ENCODE peak calls at places on chromosomes 6 and 20, in four cellular contexts. A is H9, M is GM23338, S is IMR-90. H is an unnamed sample.

GRCh38 chr20:911882-912600 is 4.1 kb downstream of the ANGPT4 start:
- DNase-seq in A (peak), M (peak), S (no peak), H (peak)

GRCh38 chr6:83884523-83884922 is 25.0 kb downstream of the CYB5R4 start:
- DNase-seq in A (no peak), M (peak), S (peak), H (peak)

GRCh38 chr6:41732601-41733348 is 2.6 kb downstream of the TFEB start:
- DNase-seq in A (no peak), M (peak), S (no peak), H (peak)

GRCh38 chr6:84773133-84773430 is 8.7 kb upstream of the TBX18 start:
- DNase-seq in A (no peak), M (peak), S (no peak), H (no peak)

GRCh38 chr20:38635721-38636285 is 34.2 kb downstream of the ARHGAP40 start:
- DNase-seq in A (no peak), M (no peak), S (peak), H (peak)

GRCh38 chr6:92779758-92780157 is 639.6 kb downstream of the EPHA7 start:
- DNase-seq in A (no peak), M (no peak), S (peak), H (no peak)

GRCh38 chr6:71119560-71119959 is 162.7 kb upstream of the B3GAT2 start:
- DNase-seq in A (no peak), M (no peak), S (no peak), H (no peak)

GRCh38 chr6:131173680-131174079 is 38.4 kb downstream of the AKAP7 start:
- DNase-seq in A (no peak), M (peak), S (peak), H (no peak)

GRCh38 chr20:50885781-50886180 is 45.5 kb downstream of the ADNP start:
- DNase-seq in A (no peak), M (no peak), S (no peak), H (no peak)

GRCh38 chr20:14986026-14986655 is 648.7 kb upstream of the FLRT3 start:
- DNase-seq in A (no peak), M (no peak), S (no peak), H (no peak)

GRCh38 chr6:168121308-168121665 is 42.3 kb upstream of the FRMD1 start:
- DNase-seq in A (peak), M (no peak), S (no peak), H (no peak)

GRCh38 chr20:62631336-62632317 is 10.7 kb upstream of the SLCO4A1 start:
- DNase-seq in A (no peak), M (no peak), S (no peak), H (no peak)

GRCh38 chr6:83352413-83352812 is 78.4 kb downstream of the ME1 start:
- DNase-seq in A (no peak), M (no peak), S (peak), H (no peak)

GRCh38 chr6:30647802-30648460 is 998 bp downstream of the C6orf136 start:
- DNase-seq in A (no peak), M (no peak), S (no peak), H (no peak)

GRCh38 chr6:143642403-143642802 is 35.4 kb upstream of the PHACTR2 start:
- DNase-seq in A (no peak), M (no peak), S (no peak), H (no peak)

GRCh38 chr20:7207186-7207585 is 439.7 kb downstream of the BMP2 start:
- DNase-seq in A (no peak), M (no peak), S (no peak), H (no peak)

GRCh38 chr6:156859686-156860085 is 82.5 kb downstream of the ARID1B start:
- DNase-seq in A (no peak), M (no peak), S (no peak), H (no peak)

GRCh38 chr6:6686748-6687601 is 98.5 kb downstream of the LY86 start:
- DNase-seq in A (peak), M (peak), S (no peak), H (peak)

GRCh38 chr6:13681305-13682061 is 30.2 kb downstream of the RANBP9 start:
- DNase-seq in A (no peak), M (no peak), S (no peak), H (no peak)

GRCh38 chr6:3808759-3809514 is 40.2 kb upstream of the FAM50B start:
- DNase-seq in A (no peak), M (no peak), S (peak), H (no peak)

GRCh38 chr6:149461670-149462069 is 23.1 kb downstream of the ZC3H12D start:
- DNase-seq in A (no peak), M (no peak), S (no peak), H (no peak)

GRCh38 chr6:46189726-46190125 is 18.9 kb upstream of the ENPP5 start:
- DNase-seq in A (no peak), M (no peak), S (no peak), H (no peak)

GRCh38 chr20:11261533-11262000 is 587.8 kb upstream of the JAG1 start:
- DNase-seq in A (no peak), M (no peak), S (peak), H (no peak)

GRCh38 chr6:133854633-133855598 is 34.0 kb upstream of the TCF21 start:
- DNase-seq in A (peak), M (peak), S (no peak), H (no peak)

GRCh38 chr6:111068116-111068897 is 19.0 kb upstream of the SLC16A10 start:
- DNase-seq in A (no peak), M (no peak), S (no peak), H (no peak)

GRCh38 chr6:145055567-145055966 is 679.8 kb downstream of the EPM2A start:
- DNase-seq in A (no peak), M (no peak), S (no peak), H (no peak)

GRCh38 chr6:7213416-7213815 is 99.6 kb downstream of the SSR1 start:
- DNase-seq in A (no peak), M (no peak), S (no peak), H (no peak)

GRCh38 chr20:52972190-52972937 is at the start of gene TSHZ2:
- DNase-seq in A (peak), M (no peak), S (peak), H (no peak)

GRCh38 chr6:81606965-81607381 is 145.5 kb downstream of the TENT5A start:
- DNase-seq in A (no peak), M (no peak), S (peak), H (no peak)

GRCh38 chr20:50870572-50871161 is 60.6 kb downstream of the ADNP start:
- DNase-seq in A (peak), M (peak), S (peak), H (no peak)

GRCh38 chr20:37915800-37916570 is 13.1 kb downstream of the VSTM2L start:
- DNase-seq in A (peak), M (peak), S (no peak), H (no peak)

GRCh38 chr20:454951-455350 is 7.4 kb downstream of the TBC1D20 start:
- DNase-seq in A (no peak), M (no peak), S (no peak), H (no peak)

GRCh38 chr20:62488470-62488869 is 12.7 kb upstream of the GATA5 start:
- DNase-seq in A (no peak), M (no peak), S (no peak), H (no peak)

GRCh38 chr6:44338228-44339122 is 4.0 kb upstream of the SPATS1 start:
- DNase-seq in A (peak), M (peak), S (peak), H (peak)

GRCh38 chr6:26172496-26172958 is 85.3 kb downstream of the HFE start:
- DNase-seq in A (no peak), M (peak), S (peak), H (peak)

GRCh38 chr6:170421921-170422320 is 115.4 kb downstream of the FAM120B start:
- DNase-seq in A (no peak), M (no peak), S (no peak), H (no peak)

GRCh38 chr20:58851221-58851968 is 693 bp upstream of the GNAS-AS1 start:
- DNase-seq in A (peak), M (peak), S (no peak), H (no peak)
- H3K4me2 ChIP-seq in A (peak), M (peak), S (peak), H (peak)

DNA sequence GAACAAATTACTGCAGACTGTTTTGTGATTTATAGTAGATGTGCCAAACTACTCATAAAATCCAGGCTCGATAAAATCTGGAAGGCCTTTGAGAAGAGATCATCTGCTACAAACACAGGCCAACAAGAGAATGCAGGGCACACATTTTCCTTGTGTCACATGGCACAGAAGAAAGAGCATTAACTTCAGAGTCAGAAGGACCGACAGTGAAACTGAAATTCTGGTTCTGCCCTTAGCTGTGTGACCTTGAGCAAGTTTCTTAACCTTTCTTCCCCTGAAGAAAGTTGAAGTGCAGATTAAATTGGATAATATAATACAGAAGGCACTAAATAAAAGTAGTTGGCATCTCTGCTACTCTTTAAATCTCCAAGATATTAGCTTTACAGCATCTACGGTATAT is 338.4 kb upstream of the IRAK1BP1 start:
- DNase-seq in A (no peak), M (no peak), S (no peak), H (no peak)
- H3K4me2 ChIP-seq in A (no peak), M (no peak), S (no peak), H (no peak)

GRCh38 chr20:21364413-21364812 is 32.9 kb downstream of the NKX2-4 start:
- DNase-seq in A (no peak), M (no peak), S (no peak), H (no peak)

GRCh38 chr20:21365771-21366170 is 31.6 kb downstream of the NKX2-4 start:
- DNase-seq in A (no peak), M (no peak), S (no peak), H (no peak)

GRCh38 chr20:21360686-21361085 is 36.6 kb downstream of the NKX2-4 start:
- DNase-seq in A (no peak), M (no peak), S (peak), H (no peak)

GRCh38 chr20:21357851-21358250 is 39.5 kb downstream of the NKX2-4 start:
- DNase-seq in A (no peak), M (no peak), S (peak), H (no peak)

DNA sequence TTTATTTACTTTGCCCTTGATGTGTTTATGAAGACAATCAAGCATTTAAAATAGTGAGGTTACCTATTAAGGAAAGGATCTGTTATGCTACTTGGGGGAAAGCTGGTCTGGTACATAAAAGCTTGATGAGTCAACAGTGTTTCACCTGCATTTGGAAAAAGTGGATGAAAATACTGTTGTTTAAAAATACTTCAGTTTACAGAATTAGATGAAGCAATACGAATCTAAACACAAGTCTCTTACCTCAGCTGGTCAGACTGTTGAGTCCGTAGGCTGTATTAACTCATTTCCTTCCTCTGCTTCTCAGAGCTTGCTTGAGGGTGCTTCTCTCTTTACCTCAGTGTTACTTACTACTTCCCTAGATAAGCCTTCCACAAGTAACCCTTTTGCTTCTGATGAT is 36.1 kb downstream of the NKX2-4 start:
- DNase-seq in A (no peak), M (no peak), S (peak), H (no peak)
- H3K4me2 ChIP-seq in A (no peak), M (no peak), S (peak), H (no peak)

DNA sequence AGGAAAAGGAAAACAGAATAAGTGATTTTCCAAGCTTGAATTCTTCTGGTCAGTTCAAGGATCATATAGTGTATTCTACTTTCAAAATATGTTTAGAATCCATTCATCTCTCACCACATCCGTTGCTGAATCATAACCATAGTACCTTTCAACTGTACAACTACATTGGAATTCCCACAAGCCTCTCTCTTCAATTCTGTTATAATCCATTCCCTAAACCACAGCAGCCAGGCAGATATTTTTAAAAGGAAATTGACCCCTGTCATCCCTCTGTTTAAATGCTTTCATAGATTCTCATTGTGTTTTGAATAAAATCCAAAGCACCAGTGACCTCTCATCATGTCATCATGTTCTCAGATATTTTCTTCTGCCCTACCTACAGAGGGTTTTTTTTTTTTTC is 412.7 kb downstream of the GRIK2 start:
- DNase-seq in A (no peak), M (no peak), S (peak), H (no peak)
- H3K4me2 ChIP-seq in A (no peak), M (no peak), S (peak), H (no peak)

GRCh38 chr6:53309059-53309896 is 39.5 kb downstream of the ELOVL5 start:
- DNase-seq in A (no peak), M (no peak), S (peak), H (peak)

GRCh38 chr6:53312355-53312754 is 36.4 kb downstream of the ELOVL5 start:
- DNase-seq in A (no peak), M (no peak), S (no peak), H (no peak)

GRCh38 chr6:53309897-53310291 is 38.9 kb downstream of the ELOVL5 start:
- DNase-seq in A (no peak), M (no peak), S (no peak), H (no peak)

GRCh38 chr6:53311586-53311935 is 37.2 kb downstream of the ELOVL5 start:
- DNase-seq in A (no peak), M (no peak), S (no peak), H (no peak)

DNA sequence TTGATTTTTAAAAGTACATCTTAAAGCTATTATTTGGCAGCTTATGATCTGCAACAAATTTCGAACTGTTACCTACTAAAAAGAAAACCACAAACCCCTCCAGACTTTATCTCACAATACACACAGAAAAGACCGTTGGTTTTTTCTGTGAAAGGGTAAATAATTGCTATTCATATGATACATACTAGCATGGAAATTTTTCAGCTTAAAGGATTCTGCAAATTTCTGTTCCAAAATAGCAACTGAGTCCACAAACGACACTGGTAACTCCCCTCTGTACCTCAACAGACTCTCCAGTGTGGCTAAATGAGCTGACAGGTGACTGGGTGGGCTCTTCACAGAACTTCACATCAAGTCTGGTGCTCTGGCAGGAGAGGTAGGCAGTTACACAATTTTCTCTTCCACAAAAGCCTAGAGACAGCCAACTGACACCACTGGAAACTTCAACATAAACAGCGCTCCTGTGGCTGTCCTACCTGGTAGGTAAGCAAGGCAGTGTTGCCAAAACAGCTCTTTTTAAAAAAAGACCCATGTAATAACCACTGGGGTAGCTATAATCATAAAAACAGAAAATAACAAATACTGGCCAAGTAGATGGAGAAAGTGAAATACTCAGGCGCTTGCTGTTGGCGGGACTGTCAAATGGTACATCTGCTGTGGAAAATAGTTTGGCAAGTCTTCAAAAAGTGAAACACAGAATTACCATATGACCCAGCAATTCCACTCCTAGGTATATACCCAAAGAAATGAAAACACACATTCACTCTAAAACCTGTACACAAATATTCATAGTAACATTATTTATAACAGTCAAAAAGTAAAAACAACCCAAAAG is 37.8 kb downstream of the ELOVL5 start:
- DNase-seq in A (no peak), M (no peak), S (no peak), H (no peak)
- H3K4me2 ChIP-seq in A (no peak), M (peak), S (no peak), H (peak)

GRCh38 chr20:47524385-47524784 is 22.7 kb downstream of the NCOA3 start:
- DNase-seq in A (no peak), M (no peak), S (no peak), H (no peak)
- H3K4me2 ChIP-seq in A (no peak), M (no peak), S (no peak), H (no peak)

GRCh38 chr6:140208286-140208685 is 833.8 kb upstream of the CITED2 start:
- DNase-seq in A (no peak), M (no peak), S (no peak), H (no peak)
- H3K4me2 ChIP-seq in A (no peak), M (no peak), S (no peak), H (no peak)